ENCODE peak calls at places on chromosomes 16 and 17, in eight cellular contexts. G is heart left ventricle, T is Panc1, P is cardiac muscle cell, D is lung, C is OCI-LY7, E is HCT116, B is prostate gland. A is an unnamed sample. For H3K4me1, the result is how much of the 10 kb centered on the place peaks cover.

GRCh38 chr16:88876942-88877526 is 10.6 kb upstream of the PABPN1L start:
- DNase-seq in T (no peak), P (no peak), D (no peak), C (no peak), G (no peak), B (no peak), E (no peak), A (no peak)

GRCh38 chr17:62627219-62627903 is at the start of gene MRC2:
- DNase-seq in T (no peak), D (peak), C (no peak), P (peak), G (peak), E (peak), B (peak), A (no peak)

GRCh38 chr16:53492499-53492898 is 10.5 kb downstream of the AKTIP start:
- DNase-seq in E (no peak), T (no peak), C (no peak), G (no peak), B (no peak), P (no peak), D (no peak), A (no peak)

GRCh38 chr17:80187090-80187489 is 17.3 kb downstream of the CARD14 start:
- DNase-seq in T (no peak), G (no peak), C (no peak), B (peak), E (no peak), P (peak), D (no peak), A (no peak)

GRCh38 chr16:86046026-86046713 is 147.2 kb downstream of the IRF8 start:
- DNase-seq in G (no peak), B (no peak), T (no peak), E (no peak), P (no peak), C (no peak), D (no peak), A (no peak)

GRCh38 chr17:27226611-27227234 is 67.2 kb upstream of the WSB1 start:
- DNase-seq in T (no peak), B (no peak), C (no peak), D (no peak), E (no peak), P (peak), G (no peak), A (peak)

GRCh38 chr17:76582660-76583059 is 3.0 kb downstream of the ST6GALNAC2 start:
- DNase-seq in G (no peak), P (no peak), D (no peak), B (no peak), C (no peak), T (no peak), E (no peak), A (no peak)

GRCh38 chr16:87543436-87544191 is 50.8 kb upstream of the ZCCHC14 start:
- DNase-seq in C (peak), P (peak), D (no peak), T (no peak), E (no peak), G (no peak), B (no peak), A (no peak)

GRCh38 chr17:7742729-7743128 is 25.2 kb downstream of the DNAH2 start:
- DNase-seq in G (no peak), B (no peak), P (no peak), T (no peak), E (no peak), C (no peak), D (no peak), A (no peak)

GRCh38 chr16:9113707-9114106 is 22.3 kb downstream of the HAPSTR1 start:
- DNase-seq in B (no peak), P (no peak), D (no peak), T (no peak), G (no peak), E (no peak), C (no peak), A (no peak)

GRCh38 chr17:59754547-59754946 is 47.1 kb downstream of the VMP1 start:
- DNase-seq in C (no peak), D (no peak), T (peak), G (no peak), B (no peak), P (peak), E (peak), A (no peak)

GRCh38 chr17:59752922-59753321 is 45.5 kb downstream of the VMP1 start:
- DNase-seq in D (no peak), P (no peak), G (no peak), E (no peak), T (no peak), B (no peak), C (no peak), A (no peak)

GRCh38 chr17:59751955-59752413 is 44.5 kb downstream of the VMP1 start:
- DNase-seq in G (no peak), B (no peak), P (no peak), D (no peak), E (no peak), T (no peak), C (no peak), A (no peak)

GRCh38 chr17:59752446-59752845 is 45.0 kb downstream of the VMP1 start:
- DNase-seq in P (no peak), C (no peak), D (no peak), B (no peak), G (no peak), T (no peak), E (no peak), A (no peak)

DNA sequence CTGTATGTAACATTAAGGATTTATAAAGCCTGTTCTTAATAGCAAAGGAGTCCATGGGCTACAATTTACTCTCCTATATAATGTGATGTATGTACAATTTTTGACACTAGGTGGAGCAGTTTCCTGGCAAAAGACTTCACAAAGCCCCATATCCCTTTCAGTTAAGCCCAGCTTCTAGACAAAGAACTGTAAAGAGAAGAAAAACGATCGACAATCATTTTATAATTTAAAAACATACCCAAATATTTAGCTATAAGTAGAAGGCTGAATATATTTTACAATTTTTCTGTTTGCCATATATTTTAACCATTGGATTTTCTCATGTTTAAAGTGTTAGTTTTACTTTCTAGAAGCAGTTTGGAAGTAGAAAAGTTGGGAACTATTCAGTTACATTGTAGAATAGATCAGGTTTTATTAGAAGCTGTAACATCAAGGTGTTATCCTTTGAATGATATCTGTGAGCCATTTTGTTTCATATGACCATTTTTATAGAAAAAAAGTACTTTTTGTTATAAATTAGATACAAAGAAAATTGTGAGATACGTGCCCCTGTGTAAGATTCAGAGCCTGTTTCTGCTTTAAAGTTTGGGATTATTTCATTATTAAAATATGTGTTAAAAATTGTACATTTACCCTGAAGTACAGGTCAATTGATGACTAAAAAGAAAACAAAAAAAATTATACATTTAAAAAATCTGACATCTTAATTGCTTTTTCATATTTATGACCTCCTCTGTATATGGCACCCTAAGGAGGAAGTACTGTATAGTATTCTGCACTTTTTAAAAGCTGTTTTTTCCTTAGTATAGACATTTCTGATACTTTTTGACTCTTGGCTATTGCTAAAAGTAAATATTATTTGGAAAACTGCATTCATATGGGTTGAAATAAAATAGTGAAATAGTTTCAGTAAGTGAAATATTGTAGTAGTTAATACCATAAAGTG is 46.3 kb downstream of the VMP1 start:
- DNase-seq in E (peak), P (peak), B (peak), G (no peak), D (no peak), C (peak), T (peak), A (peak)
- H3K4me3 ChIP-seq in E (peak), P (no peak), B (no peak), G (peak), D (no peak), C (no peak), T (no peak), A (no peak)

DNA sequence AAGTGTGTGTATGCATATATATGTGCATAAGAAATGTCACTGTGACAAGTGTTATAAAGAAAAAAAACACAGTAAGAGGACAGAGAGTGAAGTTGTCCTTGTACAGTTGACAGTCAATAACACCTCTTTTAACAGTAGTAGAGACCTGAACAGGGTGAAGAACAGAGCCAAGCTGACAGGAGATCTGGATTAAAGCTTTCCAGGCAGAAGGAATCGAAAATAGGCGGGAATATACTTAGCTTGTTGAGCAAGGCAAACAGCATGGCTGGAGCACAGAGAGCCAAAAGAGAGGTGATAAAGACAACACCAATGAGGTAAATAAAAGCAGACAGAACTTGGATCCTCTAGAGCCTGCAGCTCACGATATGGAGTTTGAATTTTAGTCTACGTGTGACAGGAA is 64.8 kb downstream of the KANSL1 start:
- DNase-seq in P (no peak), T (no peak), G (no peak), C (no peak), B (no peak), D (no peak), E (no peak), A (no peak)
- H3K4me1 ChIP-seq in P (half or more), T (under half), G (under half), C (under half), B (under half), D (under half), E (under half), A (under half)

GRCh38 chr17:69418535-69418934 is 4.0 kb downstream of the MAP2K6 start:
- DNase-seq in G (no peak), T (no peak), E (no peak), C (no peak), B (no peak), D (no peak), P (no peak), A (peak)
- H3K4me3 ChIP-seq in G (no peak), T (no peak), E (no peak), C (no peak), B (no peak), D (no peak), P (no peak), A (no peak)

GRCh38 chr17:42526031-42526444 is 10.0 kb upstream of the NAGLU start:
- DNase-seq in B (no peak), G (peak), E (no peak), P (peak), D (no peak), T (no peak), C (no peak), A (peak)
- H3K4me1 ChIP-seq in B (under half), G (under half), E (half or more), P (under half), D (under half), T (under half), C (under half), A (under half)

GRCh38 chr16:72604375-72604774 is 432.4 kb upstream of the PMFBP1 start:
- DNase-seq in C (no peak), D (no peak), B (no peak), P (no peak), G (no peak), E (no peak), T (no peak), A (no peak)
- H3K4me3 ChIP-seq in C (no peak), D (no peak), B (no peak), P (no peak), G (no peak), E (no peak), T (no peak), A (no peak)

GRCh38 chr16:48612621-48613020 is 2.6 kb upstream of the N4BP1 start:
- DNase-seq in D (no peak), E (no peak), T (no peak), B (no peak), P (no peak), C (no peak), G (no peak), A (no peak)
- H3K4me1 ChIP-seq in D (under half), E (under half), T (under half), B (under half), P (under half), C (under half), G (under half), A (under half)

DNA sequence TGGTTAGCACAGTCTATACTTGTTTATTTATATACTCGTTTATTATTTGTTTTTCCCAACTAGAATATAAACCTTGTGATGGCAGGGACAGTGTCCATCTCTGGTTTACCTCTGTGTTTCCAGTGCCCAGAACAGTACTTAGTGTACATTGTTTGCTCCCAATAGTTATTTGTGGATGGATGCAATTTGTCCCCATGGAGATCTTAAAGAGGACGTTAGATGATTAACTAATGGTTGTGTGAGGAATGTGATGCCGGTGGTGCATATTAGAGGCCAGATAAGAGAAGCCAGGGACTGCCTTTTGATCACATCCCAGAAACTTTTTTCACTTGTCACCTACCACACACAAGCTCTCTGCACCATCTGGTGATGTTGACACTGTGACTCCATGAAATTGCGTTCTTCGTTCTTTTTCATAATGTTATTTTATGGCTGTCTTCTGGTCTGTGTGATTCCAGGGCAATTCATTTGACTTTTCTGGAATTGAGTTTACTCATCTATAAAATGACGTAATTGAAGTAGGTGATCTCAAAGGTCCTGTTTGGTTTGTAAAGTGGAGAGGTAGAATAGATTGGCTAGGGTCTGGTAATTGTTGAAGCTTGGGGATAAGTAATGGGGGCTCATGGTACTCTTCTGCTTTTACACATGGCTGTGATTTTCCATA is 1.2 kb downstream of the COX10 start:
- DNase-seq in D (no peak), G (no peak), P (no peak), B (no peak), E (no peak), C (no peak), T (no peak), A (peak)
- H3K4me3 ChIP-seq in D (no peak), G (peak), P (peak), B (peak), E (peak), C (peak), T (peak), A (no peak)

GRCh38 chr16:67173323-67173722 is 3.0 kb downstream of the NOL3 start:
- DNase-seq in G (no peak), C (no peak), P (no peak), D (no peak), B (no peak), E (no peak), T (no peak), A (no peak)
- H3K4me1 ChIP-seq in G (under half), C (under half), P (under half), D (under half), B (under half), E (half or more), T (under half), A (under half)